ENCODE peak calls at places on chromosome 1, in eight cellular contexts. I, N, Y, B, S, O, Q and K are unnamed samples.

GRCh38 chr1:218357211-218357892 is 12.2 kb downstream of the TGFB2 start:
- DNase-seq in I (no peak), N (no peak), Y (peak), B (no peak), S (no peak), O (no peak), Q (no peak), K (no peak)

GRCh38 chr1:117591248-117591647 is 14.6 kb upstream of the TENT5C start:
- DNase-seq in I (no peak), N (no peak), Y (no peak), B (no peak), S (no peak), O (no peak), Q (no peak), K (no peak)

GRCh38 chr1:10195570-10195969 is 14.8 kb upstream of the KIF1B start:
- DNase-seq in I (peak), N (no peak), Y (peak), B (no peak), S (no peak), O (no peak), Q (no peak), K (no peak)

GRCh38 chr1:115215703-115216521 is 122.1 kb downstream of the NGF start:
- DNase-seq in I (peak), N (no peak), Y (no peak), B (no peak), S (no peak), O (no peak), Q (no peak), K (no peak)

GRCh38 chr1:13662498-13662897 is 37.5 kb upstream of the PRDM2 start:
- DNase-seq in I (peak), N (no peak), Y (peak), B (no peak), S (no peak), O (no peak), Q (no peak), K (no peak)

GRCh38 chr1:148362141-148362929 is 120.8 kb downstream of the PPIAL4G start:
- DNase-seq in I (peak), N (no peak), Y (no peak), B (no peak), S (no peak), O (no peak), Q (no peak), K (no peak)

GRCh38 chr1:156245451-156246232 is 2.2 kb downstream of the PAQR6 start:
- DNase-seq in I (no peak), N (peak), Y (no peak), B (peak), S (no peak), O (no peak), Q (peak), K (no peak)

GRCh38 chr1:245896258-245896657 is 610.8 kb downstream of the SMYD3 start:
- DNase-seq in I (no peak), N (no peak), Y (no peak), B (no peak), S (no peak), O (no peak), Q (no peak), K (no peak)